ENCODE peak calls at places on chromosome 9, in seven cellular contexts. P, I, C, N, V, Z and Q are unnamed samples.

GRCh38 chr9:131868766-131869165 is 128.9 kb upstream of the RAPGEF1 start:
- DNase-seq in C (peak; percentile 88), I (peak; percentile 47), P (no peak), Z (no peak), N (no peak), V (no peak), Q (no peak)

GRCh38 chr9:35195683-35196082 is 33.9 kb downstream of the UNC13B start:
- DNase-seq in V (no peak), I (peak; percentile 3), Z (no peak), P (peak; percentile 18), C (no peak), N (peak; percentile 45), Q (peak; percentile 4)

GRCh38 chr9:36051317-36051716 is 14.6 kb downstream of the RECK start:
- DNase-seq in V (no peak), Z (no peak), P (no peak), N (no peak), C (no peak), I (no peak), Q (no peak)

GRCh38 chr9:117963493-117963892 is 259.3 kb downstream of the TLR4 start:
- DNase-seq in N (no peak), P (no peak), C (no peak), V (no peak), I (no peak), Z (no peak), Q (no peak)

GRCh38 chr9:106019017-106019692 is 324.8 kb downstream of the TMEM38B start:
- DNase-seq in P (no peak), N (no peak), C (no peak), V (no peak), Z (no peak), I (no peak), Q (no peak)

GRCh38 chr9:83544002-83544698 is 5.9 kb upstream of the FRMD3 start:
- DNase-seq in N (peak; percentile 57), Z (peak; percentile 44), I (peak; percentile 90), P (peak; percentile 57), C (peak; percentile 56), V (peak; percentile 37), Q (peak; percentile 48)

GRCh38 chr9:81459591-81459990 is 229.8 kb downstream of the TLE1 start:
- DNase-seq in V (no peak), N (no peak), Z (no peak), P (no peak), C (no peak), I (no peak), Q (no peak)

GRCh38 chr9:93265972-93266371 is 82.0 kb downstream of the WNK2 start:
- DNase-seq in V (no peak), N (no peak), I (no peak), C (peak; percentile 13), Z (no peak), P (no peak), Q (no peak)

GRCh38 chr9:107472581-107473335 is 16.8 kb downstream of the KLF4 start:
- DNase-seq in C (no peak), Z (no peak), P (no peak), N (no peak), I (no peak), V (no peak), Q (no peak)

GRCh38 chr9:112054916-112055315 is 120.2 kb downstream of the SUSD1 start:
- DNase-seq in Z (no peak), V (no peak), P (no peak), I (no peak), C (no peak), N (no peak), Q (no peak)

GRCh38 chr9:82022121-82022520 is 33.5 kb downstream of the SPATA31D1 start:
- DNase-seq in V (no peak), Z (no peak), I (no peak), P (no peak), C (peak; percentile 5), N (no peak), Q (no peak)

GRCh38 chr9:26210338-26210851 is 532.2 kb upstream of the TUSC1 start:
- DNase-seq in Z (no peak), I (peak; percentile 1), N (peak; percentile 4), C (no peak), P (peak; percentile 14), V (no peak), Q (no peak)

GRCh38 chr9:79567671-79568098 is 4.1 kb upstream of the TLE4 start:
- DNase-seq in Z (peak; percentile 23), V (no peak), I (no peak), C (no peak), P (no peak), N (no peak), Q (no peak)

GRCh38 chr9:103167530-103167929 is 172.4 kb downstream of the CYLC2 start:
- DNase-seq in C (no peak), Z (no peak), P (no peak), V (no peak), I (no peak), N (no peak), Q (no peak)

GRCh38 chr9:83977196-83977595 is 2.8 kb downstream of the HNRNPK start:
- DNase-seq in P (no peak), N (no peak), C (no peak), V (no peak), Z (no peak), I (no peak), Q (no peak)

GRCh38 chr9:74946686-74947085 is 6.0 kb downstream of the C9orf40 start:
- DNase-seq in P (no peak), I (no peak), N (no peak), V (no peak), C (no peak), Z (no peak), Q (no peak)

GRCh38 chr9:8241201-8241600 is 441.6 kb upstream of the DMAC1 start:
- DNase-seq in C (no peak), I (no peak), N (no peak), V (no peak), P (no peak), Z (no peak), Q (no peak)

GRCh38 chr9:136902259-136902821 is 16.0 kb downstream of the TRAF2 start:
- DNase-seq in V (peak; percentile 87), I (peak; percentile 16), Z (peak; percentile 93), C (no peak), P (peak; percentile 74), N (peak; percentile 81), Q (no peak)

GRCh38 chr9:15087031-15087417 is 176.8 kb upstream of the FREM1 start:
- DNase-seq in N (no peak), P (no peak), C (peak; percentile 48), V (no peak), Z (no peak), I (peak; percentile 21), Q (no peak)

GRCh38 chr9:17832812-17833211 is 253.9 kb downstream of the SH3GL2 start:
- DNase-seq in I (peak; percentile 38), C (no peak), P (no peak), V (no peak), N (no peak), Z (no peak), Q (no peak)

GRCh38 chr9:17824191-17824926 is 245.5 kb downstream of the SH3GL2 start:
- DNase-seq in Z (no peak), V (no peak), I (peak; percentile 92), N (peak; percentile 9), P (peak; percentile 25), C (no peak), Q (no peak)

GRCh38 chr9:17824927-17825659 is 246.2 kb downstream of the SH3GL2 start:
- DNase-seq in P (no peak), C (no peak), V (no peak), I (no peak), Z (no peak), N (no peak), Q (no peak)

GRCh38 chr9:17833846-17834245 is 255.0 kb downstream of the SH3GL2 start:
- DNase-seq in V (no peak), P (no peak), C (no peak), Z (no peak), N (no peak), I (no peak), Q (no peak)

DNA sequence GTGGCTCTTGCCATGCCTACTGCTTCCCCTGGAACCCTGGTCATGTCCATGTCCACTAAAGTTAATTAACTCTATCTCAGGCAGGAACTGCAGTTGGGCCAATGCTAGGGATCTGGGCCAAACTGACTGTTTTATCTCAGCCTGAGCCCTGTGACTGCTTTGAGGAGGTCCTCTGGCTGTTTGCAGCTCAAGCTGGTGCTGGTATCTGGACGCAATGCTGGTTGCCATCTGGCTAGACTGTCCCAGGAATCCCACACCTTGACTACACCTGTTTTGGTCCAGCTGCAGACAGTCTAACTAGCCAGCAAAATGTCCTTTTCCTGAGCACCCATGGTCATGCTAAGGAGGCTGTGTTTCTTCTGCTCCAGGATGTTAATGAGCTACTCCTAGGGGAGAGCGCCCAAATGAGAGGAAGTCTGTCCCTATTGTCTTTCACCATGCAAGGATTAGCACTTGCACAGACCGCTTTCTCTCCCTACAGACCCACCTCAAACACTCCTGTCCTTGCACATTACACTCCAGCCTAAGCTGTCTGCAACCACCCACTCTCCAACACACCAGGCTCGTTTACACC is 251.0 kb downstream of the SH3GL2 start:
- DNase-seq in P (no peak), Z (no peak), V (no peak), N (no peak), C (no peak), I (no peak), Q (no peak)
- H3K4me3 ChIP-seq in P (no peak overlapping the region), Z (no peak overlapping the region), V (no peak overlapping the region), N (no peak overlapping the region), C (no peak overlapping the region), I (no peak overlapping the region), Q (no peak overlapping the region)

GRCh38 chr9:129339539-129340157 is 161.6 kb upstream of the IER5L start:
- DNase-seq in I (no peak), V (no peak), N (no peak), C (no peak), Z (no peak), P (no peak), Q (no peak)
- H3K4me3 ChIP-seq in I (no peak overlapping the region), V (no peak overlapping the region), N (no peak overlapping the region), C (no peak overlapping the region), Z (no peak overlapping the region), P (no peak overlapping the region), Q (no peak overlapping the region)

GRCh38 chr9:135038331-135038730 is 49.1 kb upstream of the OLFM1 start:
- DNase-seq in N (no peak), C (no peak), V (no peak), P (no peak), Z (no peak), I (no peak), Q (no peak)
- H3K4me3 ChIP-seq in N (no peak overlapping the region), C (no peak overlapping the region), V (no peak overlapping the region), P (no peak overlapping the region), Z (no peak overlapping the region), I (no peak overlapping the region), Q (no peak overlapping the region)

GRCh38 chr9:130834371-130835311 is at the start of gene ABL1:
- DNase-seq in V (peak; percentile 73), I (peak; percentile 82), N (peak; percentile 82), Z (peak; percentile 76), C (peak; percentile 93), P (peak; percentile 84), Q (peak; percentile 71)
- H3K4me3 ChIP-seq in V (peak within 1 kb of the TSS; percentile 79), I (peak within 1 kb of the TSS; percentile 60), N (peak within 1 kb of the TSS; percentile 71), Z (peak within 1 kb of the TSS; percentile 29), C (peak within 1 kb of the TSS; percentile 77), P (peak within 1 kb of the TSS; percentile 93), Q (peak within 1 kb of the TSS; percentile 76)

DNA sequence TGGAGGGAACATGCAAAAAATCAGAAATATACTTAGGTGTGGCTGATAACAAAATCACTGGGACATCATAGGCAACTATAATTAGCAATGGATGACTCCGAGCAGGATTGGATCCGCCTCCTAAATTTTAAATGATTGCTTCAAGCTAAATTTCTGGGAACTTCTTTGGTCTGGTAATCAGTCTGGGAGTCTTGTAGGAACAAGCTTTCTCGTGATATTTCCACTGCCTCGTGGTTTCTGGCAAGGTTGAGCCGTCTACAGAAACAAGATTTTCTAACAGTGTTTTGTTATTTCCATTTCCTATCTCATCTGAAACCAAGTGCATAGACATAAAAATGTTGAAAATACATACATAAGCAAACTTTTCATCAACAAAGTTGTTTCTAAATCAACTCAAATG is 232.5 kb downstream of the BNC2 start:
- DNase-seq in P (peak; percentile 52), Z (no peak), I (peak; percentile 26), V (no peak), C (no peak), N (no peak), Q (no peak)
- H3K4me3 ChIP-seq in P (no peak overlapping the region), Z (no peak overlapping the region), I (no peak overlapping the region), V (no peak overlapping the region), C (no peak overlapping the region), N (no peak overlapping the region), Q (no peak overlapping the region)